ENCODE peak calls at places on chromosomes 16 and 17, in nine cellular contexts. One of them, this sample, is unnamed.

GRCh38 chr17:59800530-59800942 is 92.2 kb downstream of the TUBD1 start:
- DNase-seq in A549: no peak
- DNase-seq in transverse colon: no peak
- DNase-seq in spleen: no peak
- DNase-seq in stomach: no peak
- DNase-seq in uterus: no peak
- DNase-seq in right lobe of liver: no peak
- DNase-seq in endothelial cell of umbilical vein: no peak
- DNase-seq in prostate gland: no peak
- DNase-seq in this sample: no peak

GRCh38 chr17:20196314-20196713 is 187.2 kb downstream of the SPECC1 start:
- DNase-seq in A549: no peak
- DNase-seq in transverse colon: no peak
- DNase-seq in spleen: no peak
- DNase-seq in stomach: no peak
- DNase-seq in uterus: no peak
- DNase-seq in right lobe of liver: no peak
- DNase-seq in endothelial cell of umbilical vein: no peak
- DNase-seq in prostate gland: no peak
- DNase-seq in this sample: no peak

GRCh38 chr16:684067-684794 is at the start of gene JMJD8:
- DNase-seq in A549: peak; percentile 90
- DNase-seq in transverse colon: peak; percentile 98
- DNase-seq in spleen: peak; percentile 100
- DNase-seq in stomach: peak; percentile 98
- DNase-seq in uterus: peak; percentile 95
- DNase-seq in right lobe of liver: peak; percentile 98
- DNase-seq in endothelial cell of umbilical vein: peak; percentile 87
- DNase-seq in prostate gland: peak; percentile 96
- DNase-seq in this sample: peak; percentile 71

GRCh38 chr17:44757045-44757917 is 1.5 kb upstream of the ADAM11 start:
- DNase-seq in A549: no peak
- DNase-seq in transverse colon: no peak
- DNase-seq in spleen: no peak
- DNase-seq in stomach: no peak
- DNase-seq in uterus: no peak
- DNase-seq in right lobe of liver: no peak
- DNase-seq in endothelial cell of umbilical vein: no peak
- DNase-seq in prostate gland: no peak
- DNase-seq in this sample: no peak

GRCh38 chr17:51559778-51560177 is 299.4 kb downstream of the UTP18 start:
- DNase-seq in A549: no peak
- DNase-seq in transverse colon: no peak
- DNase-seq in spleen: no peak
- DNase-seq in stomach: no peak
- DNase-seq in uterus: no peak
- DNase-seq in right lobe of liver: peak; percentile 89
- DNase-seq in endothelial cell of umbilical vein: no peak
- DNase-seq in prostate gland: no peak
- DNase-seq in this sample: no peak

GRCh38 chr16:85649978-85650863 is 37.1 kb downstream of the GSE1 start:
- DNase-seq in A549: no peak
- DNase-seq in transverse colon: no peak
- DNase-seq in spleen: no peak
- DNase-seq in stomach: no peak
- DNase-seq in uterus: no peak
- DNase-seq in right lobe of liver: no peak
- DNase-seq in endothelial cell of umbilical vein: no peak
- DNase-seq in prostate gland: no peak
- DNase-seq in this sample: no peak

GRCh38 chr17:72145972-72146755 is 25.3 kb downstream of the SOX9 start:
- DNase-seq in A549: no peak
- DNase-seq in transverse colon: no peak
- DNase-seq in spleen: no peak
- DNase-seq in stomach: no peak
- DNase-seq in uterus: no peak
- DNase-seq in right lobe of liver: no peak
- DNase-seq in endothelial cell of umbilical vein: no peak
- DNase-seq in prostate gland: no peak
- DNase-seq in this sample: no peak

GRCh38 chr16:47016700-47017133 is 43.2 kb upstream of the DNAJA2 start:
- DNase-seq in A549: no peak
- DNase-seq in transverse colon: no peak
- DNase-seq in spleen: no peak
- DNase-seq in stomach: no peak
- DNase-seq in uterus: no peak
- DNase-seq in right lobe of liver: no peak
- DNase-seq in endothelial cell of umbilical vein: no peak
- DNase-seq in prostate gland: no peak
- DNase-seq in this sample: no peak

GRCh38 chr17:82128287-82128686 is 30.3 kb upstream of the FASN start:
- DNase-seq in A549: no peak
- DNase-seq in transverse colon: no peak
- DNase-seq in spleen: no peak
- DNase-seq in stomach: no peak
- DNase-seq in uterus: no peak
- DNase-seq in right lobe of liver: no peak
- DNase-seq in endothelial cell of umbilical vein: no peak
- DNase-seq in prostate gland: no peak
- DNase-seq in this sample: no peak

GRCh38 chr16:68370221-68370920 is 59.6 kb downstream of the PRMT7 start:
- DNase-seq in A549: no peak
- DNase-seq in transverse colon: no peak
- DNase-seq in spleen: no peak
- DNase-seq in stomach: no peak
- DNase-seq in uterus: no peak
- DNase-seq in right lobe of liver: no peak
- DNase-seq in endothelial cell of umbilical vein: no peak
- DNase-seq in prostate gland: no peak
- DNase-seq in this sample: no peak

GRCh38 chr16:68372381-68372720 is 61.5 kb downstream of the PRMT7 start:
- DNase-seq in A549: no peak
- DNase-seq in transverse colon: no peak
- DNase-seq in spleen: no peak
- DNase-seq in stomach: no peak
- DNase-seq in uterus: no peak
- DNase-seq in right lobe of liver: no peak
- DNase-seq in endothelial cell of umbilical vein: no peak
- DNase-seq in prostate gland: no peak
- DNase-seq in this sample: no peak

GRCh38 chr16:68369697-68370096 is 58.9 kb downstream of the PRMT7 start:
- DNase-seq in A549: no peak
- DNase-seq in transverse colon: peak; percentile 68
- DNase-seq in spleen: peak; percentile 80
- DNase-seq in stomach: no peak
- DNase-seq in uterus: no peak
- DNase-seq in right lobe of liver: peak; percentile 37
- DNase-seq in endothelial cell of umbilical vein: no peak
- DNase-seq in prostate gland: no peak
- DNase-seq in this sample: no peak

GRCh38 chr16:68371706-68372380 is 61.0 kb downstream of the PRMT7 start:
- DNase-seq in A549: no peak
- DNase-seq in transverse colon: no peak
- DNase-seq in spleen: no peak
- DNase-seq in stomach: no peak
- DNase-seq in uterus: no peak
- DNase-seq in right lobe of liver: no peak
- DNase-seq in endothelial cell of umbilical vein: no peak
- DNase-seq in prostate gland: no peak
- DNase-seq in this sample: no peak

GRCh38 chr16:68370921-68371651 is 60.3 kb downstream of the PRMT7 start:
- DNase-seq in A549: no peak
- DNase-seq in transverse colon: no peak
- DNase-seq in spleen: peak; percentile 87
- DNase-seq in stomach: no peak
- DNase-seq in uterus: no peak
- DNase-seq in right lobe of liver: no peak
- DNase-seq in endothelial cell of umbilical vein: no peak
- DNase-seq in prostate gland: no peak
- DNase-seq in this sample: no peak
- TF ChIP-seq CTCF in A549: no peak
- TF ChIP-seq CTCF in transverse colon: no peak
- TF ChIP-seq CTCF in spleen: no peak
- TF ChIP-seq CTCF in stomach: no peak
- TF ChIP-seq CTCF in uterus: no peak
- TF ChIP-seq CTCF in right lobe of liver: no peak
- TF ChIP-seq CTCF in endothelial cell of umbilical vein: no peak
- TF ChIP-seq CTCF in prostate gland: no peak
- TF ChIP-seq CTCF in this sample: no peak

DNA sequence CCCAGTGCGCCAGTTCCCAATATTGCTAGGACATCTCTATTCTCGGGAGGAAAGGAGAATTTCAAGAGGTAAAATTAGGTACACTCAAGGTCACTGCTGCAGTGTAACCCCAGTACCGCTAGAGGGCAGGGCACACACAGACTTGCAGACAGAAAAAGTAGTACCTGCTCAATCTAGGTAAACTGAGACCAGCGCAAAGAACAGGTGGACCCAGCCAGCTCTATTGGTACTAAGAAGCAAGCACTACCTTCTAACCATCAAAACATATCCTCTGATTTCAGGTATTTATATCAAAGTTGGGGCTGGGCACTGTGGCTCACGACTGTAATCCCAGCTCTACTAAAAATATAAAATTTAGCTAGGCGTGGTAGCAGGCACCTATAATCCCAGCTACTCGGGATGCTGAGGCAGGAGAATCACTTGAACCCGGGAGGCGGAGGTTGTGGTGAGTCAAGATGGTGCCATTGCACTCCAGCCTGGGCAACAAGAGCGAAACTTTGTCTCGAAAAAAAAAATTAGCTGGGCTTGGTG is 3.6 kb upstream of the WDR81 start:
- DNase-seq in A549: peak; percentile 56
- DNase-seq in transverse colon: peak; percentile 80
- DNase-seq in spleen: peak; percentile 86
- DNase-seq in stomach: peak; percentile 72
- DNase-seq in uterus: peak; percentile 73
- DNase-seq in right lobe of liver: no peak
- DNase-seq in endothelial cell of umbilical vein: peak; percentile 58
- DNase-seq in prostate gland: peak; percentile 56
- DNase-seq in this sample: no peak
- TF ChIP-seq POLR2A in A549: no peak
- TF ChIP-seq POLR2A in transverse colon: no peak
- TF ChIP-seq POLR2A in spleen: no peak
- TF ChIP-seq POLR2A in stomach: no peak
- TF ChIP-seq POLR2A in uterus: no peak
- TF ChIP-seq POLR2A in right lobe of liver: no peak
- TF ChIP-seq POLR2A in endothelial cell of umbilical vein: no peak
- TF ChIP-seq POLR2A in prostate gland: no peak
- TF ChIP-seq POLR2A in this sample: no peak

DNA sequence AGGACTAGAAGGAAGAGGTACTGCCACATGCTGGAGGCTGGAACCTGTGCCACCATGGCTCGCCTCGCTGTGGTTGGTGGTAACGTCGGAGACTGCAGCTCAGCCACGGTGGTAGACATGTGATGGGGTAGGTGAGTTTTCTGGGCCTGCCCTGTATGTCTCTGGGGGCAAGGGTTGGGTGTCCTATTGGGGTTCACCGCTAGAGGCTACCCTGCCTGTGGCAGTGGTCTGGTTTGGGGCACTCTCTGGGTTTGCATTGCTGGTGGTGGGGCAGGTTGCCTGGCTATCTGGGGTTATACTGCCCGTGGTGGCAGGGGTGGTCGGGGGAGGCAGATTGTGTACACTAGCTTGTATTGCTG is 79.3 kb upstream of the KCNJ18 start:
- DNase-seq in A549: no peak
- DNase-seq in transverse colon: no peak
- DNase-seq in spleen: no peak
- DNase-seq in stomach: no peak
- DNase-seq in uterus: no peak
- DNase-seq in right lobe of liver: no peak
- DNase-seq in endothelial cell of umbilical vein: no peak
- DNase-seq in prostate gland: no peak
- DNase-seq in this sample: no peak
- TF ChIP-seq CTCF in A549: no peak
- TF ChIP-seq CTCF in transverse colon: no peak
- TF ChIP-seq CTCF in spleen: no peak
- TF ChIP-seq CTCF in stomach: no peak
- TF ChIP-seq CTCF in uterus: no peak
- TF ChIP-seq CTCF in right lobe of liver: no peak
- TF ChIP-seq CTCF in endothelial cell of umbilical vein: no peak
- TF ChIP-seq CTCF in prostate gland: no peak
- TF ChIP-seq CTCF in this sample: no peak

GRCh38 chr16:57284952-57285263 is 436 bp upstream of the PLLP start:
- DNase-seq in A549: no peak
- DNase-seq in transverse colon: no peak
- DNase-seq in spleen: no peak
- DNase-seq in stomach: no peak
- DNase-seq in uterus: no peak
- DNase-seq in right lobe of liver: no peak
- DNase-seq in endothelial cell of umbilical vein: no peak
- DNase-seq in prostate gland: no peak
- DNase-seq in this sample: no peak

GRCh38 chr16:57284206-57284951 is at the start of gene PLLP:
- DNase-seq in A549: peak; percentile 69
- DNase-seq in transverse colon: peak; percentile 59
- DNase-seq in spleen: no peak
- DNase-seq in stomach: peak; percentile 74
- DNase-seq in uterus: no peak
- DNase-seq in right lobe of liver: no peak
- DNase-seq in endothelial cell of umbilical vein: peak; percentile 38
- DNase-seq in prostate gland: no peak
- DNase-seq in this sample: no peak

GRCh38 chr16:57282510-57283213 is 1.8 kb downstream of the PLLP start:
- DNase-seq in A549: no peak
- DNase-seq in transverse colon: no peak
- DNase-seq in spleen: no peak
- DNase-seq in stomach: no peak
- DNase-seq in uterus: no peak
- DNase-seq in right lobe of liver: no peak
- DNase-seq in endothelial cell of umbilical vein: no peak
- DNase-seq in prostate gland: no peak
- DNase-seq in this sample: no peak

GRCh38 chr16:57283956-57284205 is 591 bp downstream of the PLLP start:
- DNase-seq in A549: no peak
- DNase-seq in transverse colon: no peak
- DNase-seq in spleen: no peak
- DNase-seq in stomach: no peak
- DNase-seq in uterus: no peak
- DNase-seq in right lobe of liver: no peak
- DNase-seq in endothelial cell of umbilical vein: no peak
- DNase-seq in prostate gland: no peak
- DNase-seq in this sample: no peak

DNA sequence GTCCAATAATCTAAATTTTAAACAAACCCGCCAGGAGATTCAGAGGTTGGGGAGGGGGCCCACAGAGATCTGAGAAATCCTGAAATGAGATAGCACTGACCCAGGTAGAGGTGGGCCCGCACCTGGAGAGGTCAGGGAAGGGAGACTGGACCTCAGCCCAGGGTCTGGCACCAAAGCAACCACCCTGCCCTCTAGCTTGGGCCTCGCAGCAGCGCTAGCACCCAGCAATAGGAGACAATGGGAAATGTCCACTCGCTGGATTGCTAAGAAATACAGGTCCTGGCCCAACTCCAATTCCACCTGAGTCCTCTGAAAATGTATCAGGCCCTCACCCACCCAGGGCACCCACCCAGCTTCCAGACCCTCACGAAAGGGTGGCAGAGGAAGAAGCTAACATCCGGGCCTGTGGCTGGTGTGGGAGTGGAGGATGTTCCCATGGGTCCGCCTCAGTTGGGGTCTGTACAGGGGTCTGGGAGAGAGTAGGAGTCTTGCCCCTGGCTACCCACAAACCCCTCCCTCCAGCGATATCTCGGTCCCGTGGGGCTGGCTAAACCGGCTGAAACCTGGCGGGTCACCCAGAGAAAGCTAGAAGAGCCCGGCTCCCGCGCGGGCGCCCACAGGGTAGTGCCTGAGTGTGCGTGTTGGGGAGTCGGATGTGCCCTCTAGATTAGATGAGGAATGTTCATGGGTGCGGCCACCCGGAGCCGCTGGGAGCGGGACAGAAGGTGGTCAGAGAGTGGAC is 1.1 kb downstream of the PLLP start:
- DNase-seq in A549: no peak
- DNase-seq in transverse colon: no peak
- DNase-seq in spleen: no peak
- DNase-seq in stomach: peak; percentile 70
- DNase-seq in uterus: no peak
- DNase-seq in right lobe of liver: no peak
- DNase-seq in endothelial cell of umbilical vein: no peak
- DNase-seq in prostate gland: no peak
- DNase-seq in this sample: no peak
- TF ChIP-seq POLR2A in A549: no peak
- TF ChIP-seq POLR2A in transverse colon: no peak
- TF ChIP-seq POLR2A in spleen: no peak
- TF ChIP-seq POLR2A in stomach: no peak
- TF ChIP-seq POLR2A in uterus: no peak
- TF ChIP-seq POLR2A in right lobe of liver: no peak
- TF ChIP-seq POLR2A in endothelial cell of umbilical vein: no peak
- TF ChIP-seq POLR2A in prostate gland: no peak
- TF ChIP-seq POLR2A in this sample: no peak

This sample was measured in esophagus squamous epithelium.